ENCODE peak calls at places on chromosomes 6 and 20, in six cellular contexts. O, E, Z, M, I and G are unnamed samples.

GRCh38 chr20:8220716-8221115 is 88.7 kb downstream of the PLCB1 start:
- DNase-seq in I (no peak), M (no peak), E (no peak), Z (no peak), O (no peak), G (no peak)

GRCh38 chr6:132392792-132393191 is 8.5 kb downstream of the MOXD1 start:
- DNase-seq in O (no peak), Z (peak; percentile 51), M (peak; percentile 55), I (peak; percentile 67), E (no peak), G (peak; percentile 49)

GRCh38 chr6:52547647-52548352 is 29.1 kb downstream of the TRAM2 start:
- DNase-seq in O (no peak), I (no peak), Z (no peak), E (peak; percentile 80), M (peak; percentile 65), G (no peak)

GRCh38 chr20:57225830-57226229 is 40.6 kb downstream of the BMP7 start:
- DNase-seq in I (no peak), M (no peak), O (no peak), Z (no peak), E (no peak), G (no peak)

GRCh38 chr6:15387118-15387517 is 141.2 kb downstream of the JARID2 start:
- DNase-seq in Z (no peak), M (no peak), O (peak; percentile 49), I (no peak), E (no peak), G (no peak)

GRCh38 chr6:25583099-25583498 is 68.9 kb upstream of the SCGN start:
- DNase-seq in Z (no peak), O (no peak), M (no peak), E (no peak), I (no peak), G (no peak)

GRCh38 chr6:45614488-45615285 is 237.0 kb upstream of the SUPT3H start:
- DNase-seq in O (peak; percentile 58), Z (no peak), I (no peak), M (peak; percentile 75), E (no peak), G (no peak)

GRCh38 chr20:43849496-43850197 is 65.0 kb upstream of the TOX2 start:
- DNase-seq in M (peak; percentile 76), E (no peak), I (no peak), O (peak; percentile 52), Z (no peak), G (no peak)

GRCh38 chr6:12001004-12001705 is 11.0 kb upstream of the HIVEP1 start:
- DNase-seq in M (no peak), E (no peak), O (peak; percentile 63), I (no peak), Z (no peak), G (no peak)

GRCh38 chr20:10673176-10673830 is 496 bp downstream of the JAG1 start:
- DNase-seq in E (peak; percentile 72), M (no peak), O (peak; percentile 72), I (peak; percentile 72), Z (no peak), G (peak; percentile 36)

GRCh38 chr6:16184129-16184528 is 54.3 kb upstream of the GMPR start:
- DNase-seq in O (peak; percentile 39), M (peak; percentile 71), I (peak; percentile 67), E (no peak), Z (peak; percentile 48), G (peak; percentile 40)

GRCh38 chr6:77403424-77403823 is 59.9 kb downstream of the HTR1B start:
- DNase-seq in O (peak; percentile 67), M (peak; percentile 5), I (no peak), Z (peak; percentile 3), E (no peak), G (no peak)

GRCh38 chr6:15026832-15027231 is 219.0 kb upstream of the JARID2 start:
- DNase-seq in I (no peak), O (no peak), E (peak; percentile 61), M (peak; percentile 78), Z (no peak), G (no peak)

GRCh38 chr6:12476484-12476883 is 186.3 kb downstream of the EDN1 start:
- DNase-seq in E (no peak), I (no peak), Z (no peak), M (no peak), O (no peak), G (no peak)

GRCh38 chr6:134708079-134708478 is 241.8 kb downstream of the ALDH8A1 start:
- DNase-seq in E (no peak), I (no peak), Z (no peak), M (no peak), O (no peak), G (no peak)

GRCh38 chr6:3620937-3621336 is 130.6 kb downstream of the PXDC1 start:
- DNase-seq in M (no peak), O (no peak), Z (no peak), E (no peak), I (no peak), G (no peak)

GRCh38 chr20:38073307-38074010 is 39.9 kb downstream of the RPRD1B start:
- DNase-seq in Z (peak; percentile 24), M (peak; percentile 93), E (peak; percentile 52), O (peak; percentile 89), I (peak; percentile 81), G (peak; percentile 58)

GRCh38 chr6:53492860-53493634 is 51.9 kb downstream of the GCLC start:
- DNase-seq in I (peak; percentile 79), M (peak; percentile 84), O (peak; percentile 81), Z (peak; percentile 34), E (peak; percentile 30), G (peak; percentile 43)

GRCh38 chr6:164741938-164742451 is 567.4 kb downstream of the C6orf118 start:
- DNase-seq in I (peak; percentile 40), E (no peak), M (no peak), Z (no peak), O (no peak), G (no peak)

GRCh38 chr6:44503471-44503870 is 116.0 kb downstream of the CDC5L start:
- DNase-seq in I (no peak), E (no peak), Z (no peak), M (no peak), O (no peak), G (no peak)
- H3K9me2 ChIP-seq in I (no peaks in the 10 kb centered on the region), E (no peaks in the 10 kb centered on the region), Z (no peaks in the 10 kb centered on the region), M (peaks cover 4% of the 10 kb centered on the region), O (no peaks in the 10 kb centered on the region), G (no peaks in the 10 kb centered on the region)

GRCh38 chr20:50428463-50428828 is 81.7 kb upstream of the PTPN1 start:
- DNase-seq in E (no peak), Z (no peak), M (no peak), O (no peak), I (no peak), G (no peak)

GRCh38 chr20:50429412-50429811 is 80.8 kb upstream of the PTPN1 start:
- DNase-seq in M (no peak), Z (no peak), I (no peak), O (no peak), E (no peak), G (no peak)

GRCh38 chr20:50425076-50425475 is 85.1 kb upstream of the PTPN1 start:
- DNase-seq in I (peak; percentile 62), Z (peak; percentile 42), O (peak; percentile 30), M (no peak), E (peak; percentile 42), G (no peak)

GRCh38 chr20:50427740-50428462 is 82.3 kb upstream of the PTPN1 start:
- DNase-seq in E (no peak), I (no peak), O (peak; percentile 37), Z (no peak), M (no peak), G (no peak)

DNA sequence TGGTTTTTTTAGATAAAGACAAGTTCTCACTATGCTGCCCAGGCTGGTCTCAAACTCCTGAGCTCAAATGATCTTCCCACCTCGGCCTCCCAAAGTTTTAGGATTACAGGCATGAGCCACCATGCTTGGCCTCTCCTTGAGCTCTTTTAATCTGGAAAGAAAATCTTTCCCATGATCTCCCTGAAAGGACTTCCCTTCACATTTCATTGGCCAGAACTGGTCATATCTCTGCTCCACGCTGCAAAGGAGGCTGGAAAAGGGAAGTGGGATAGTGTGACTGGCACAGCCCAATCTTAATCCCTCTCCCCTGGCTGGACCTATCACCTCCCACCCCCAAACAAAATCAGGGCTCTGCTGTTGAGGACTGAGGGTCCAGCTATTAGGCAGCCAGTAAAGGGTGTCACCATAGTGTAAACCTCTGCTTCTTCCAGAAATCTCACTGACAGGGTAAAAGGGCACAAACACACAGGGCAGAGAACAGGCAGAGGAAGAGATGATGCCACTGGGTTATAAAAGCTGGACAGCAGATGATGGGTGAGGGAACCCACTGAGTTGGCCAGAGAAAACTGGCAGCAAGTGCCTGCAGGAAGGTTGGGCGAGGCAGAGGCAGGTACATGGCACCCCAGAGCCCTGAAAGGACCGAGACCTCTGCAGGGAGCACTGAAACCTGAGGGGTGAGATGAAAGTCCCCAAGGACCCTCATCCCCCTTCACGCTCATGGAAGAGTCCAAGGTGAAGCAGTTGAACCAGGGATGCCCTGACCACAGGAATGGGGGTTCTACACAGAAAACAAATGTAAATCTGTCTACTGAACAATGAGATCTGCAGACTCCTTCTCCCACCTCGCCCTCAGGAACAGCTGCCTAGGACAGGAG is 83.1 kb upstream of the PTPN1 start:
- DNase-seq in O (no peak), E (no peak), M (no peak), I (no peak), Z (no peak), G (no peak)
- H3K9ac ChIP-seq in O (no peak overlapping the region), E (no peak overlapping the region), M (no peak overlapping the region), I (no peak overlapping the region), Z (no peak overlapping the region), G (no peak overlapping the region)

GRCh38 chr6:142903806-142904205 is 41.2 kb downstream of the HIVEP2 start:
- DNase-seq in O (peak; percentile 42), Z (no peak), E (no peak), I (no peak), M (peak; percentile 30), G (no peak)

GRCh38 chr6:142899101-142899760 is 45.7 kb downstream of the HIVEP2 start:
- DNase-seq in I (no peak), Z (no peak), E (no peak), M (no peak), O (no peak), G (no peak)

GRCh38 chr6:142900467-142900961 is 44.5 kb downstream of the HIVEP2 start:
- DNase-seq in I (no peak), M (no peak), Z (no peak), E (no peak), O (no peak), G (no peak)

GRCh38 chr6:142902636-142903053 is 42.3 kb downstream of the HIVEP2 start:
- DNase-seq in M (peak; percentile 92), Z (peak; percentile 80), O (peak; percentile 94), I (no peak), E (peak; percentile 19), G (no peak)

GRCh38 chr6:142901616-142902015 is 43.4 kb downstream of the HIVEP2 start:
- DNase-seq in M (no peak), I (no peak), E (no peak), Z (no peak), O (no peak), G (no peak)
- H3K4me1 ChIP-seq in M (peaks cover 33% of the 10 kb centered on the region), I (no peaks in the 10 kb centered on the region), E (no peaks in the 10 kb centered on the region), Z (peaks cover 23% of the 10 kb centered on the region), O (peaks cover 47% of the 10 kb centered on the region), G (no peaks in the 10 kb centered on the region)

GRCh38 chr6:109527989-109528388 is 45.0 kb upstream of the ZBTB24 start:
- DNase-seq in I (peak; percentile 60), E (no peak), O (peak; percentile 18), Z (peak; percentile 21), M (peak; percentile 27), G (no peak)

GRCh38 chr6:109526905-109527628 is 44.0 kb upstream of the ZBTB24 start:
- DNase-seq in O (peak; percentile 79), Z (peak; percentile 69), E (peak; percentile 46), M (peak; percentile 78), I (peak; percentile 88), G (peak; percentile 69)

DNA sequence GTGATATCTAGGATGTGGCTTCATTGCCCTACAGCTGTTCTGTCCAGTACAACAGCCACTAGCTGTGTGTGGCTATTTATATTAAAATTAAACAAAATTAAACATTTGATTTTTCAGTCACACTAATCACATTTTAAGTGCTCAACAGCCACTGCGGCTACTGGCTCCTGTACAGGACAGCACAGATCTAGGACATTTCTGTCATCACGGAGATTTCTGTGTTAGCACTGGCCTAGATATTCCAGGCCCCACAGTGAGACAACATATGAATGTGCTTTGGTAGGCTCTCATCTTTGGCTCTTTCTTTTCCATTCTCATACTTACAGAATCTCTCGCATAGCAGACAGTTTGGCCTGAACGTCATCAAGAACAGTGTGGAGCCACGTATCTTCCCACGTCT is 48.4 kb upstream of the ZBTB24 start:
- DNase-seq in M (no peak), E (no peak), O (no peak), I (no peak), Z (no peak), G (no peak)
- H3K9me2 ChIP-seq in M (no peaks in the 10 kb centered on the region), E (no peaks in the 10 kb centered on the region), O (no peaks in the 10 kb centered on the region), I (no peaks in the 10 kb centered on the region), Z (no peaks in the 10 kb centered on the region), G (no peaks in the 10 kb centered on the region)